ENCODE peak calls at places on chromosome 6, in ten cellular contexts. C is HFFc6; X is activated CD4-positive, alpha-beta T cell treated with anti-CD3 and anti-CD28 coated beads, Interleukin-2, amount 50 U/mL, for 48 hours; Q is HFF-Myc; R is mucosa of gallbladder; W is H1; Z is pancreas; J is stimulated activated CD4-positive, alpha-beta T cell treated with anti-CD3 and anti-CD28 coated beads, Interleukin-12 subunit alpha, Interleukin-12 subunit beta, amount 100 ng/mL, for 4 hours; Y is testis; B is astrocyte of the spinal cord. V is an unnamed sample.

GRCh38 chr6:145813285-145814034 is 1.1 kb downstream of the FBXO30 start:
- DNase-seq in C (peak), X (no peak), Q (no peak), R (no peak), W (no peak), Z (no peak), J (no peak), Y (no peak), B (peak), V (no peak)

GRCh38 chr6:168124921-168125320 is 45.9 kb upstream of the FRMD1 start:
- DNase-seq in C (no peak), X (no peak), Q (no peak), R (peak), W (no peak), Z (no peak), J (no peak), Y (peak), B (no peak), V (no peak)

GRCh38 chr6:34237722-34238506 is 1.2 kb downstream of the HMGA1 start:
- DNase-seq in C (no peak), X (peak), Q (no peak), R (no peak), W (no peak), Z (peak), J (peak), Y (no peak), B (peak), V (no peak)

GRCh38 chr6:96940322-96940721 is 15.8 kb downstream of the KLHL32 start:
- DNase-seq in C (peak), X (no peak), Q (no peak), R (no peak), W (no peak), Z (no peak), J (no peak), Y (no peak), B (no peak), V (no peak)

GRCh38 chr6:41477572-41477971 is 68.6 kb upstream of the FOXP4 start:
- DNase-seq in C (no peak), X (no peak), Q (no peak), R (no peak), W (no peak), Z (no peak), J (no peak), Y (no peak), B (no peak), V (no peak)

GRCh38 chr6:39137235-39137634 is 22.2 kb upstream of the SAYSD1 start:
- DNase-seq in C (no peak), X (peak), Q (peak), R (peak), W (no peak), Z (no peak), J (peak), Y (peak), B (peak), V (peak)

GRCh38 chr6:2973656-2974055 is 2.3 kb upstream of the SERPINB6 start:
- DNase-seq in C (no peak), X (no peak), Q (peak), R (no peak), W (no peak), Z (no peak), J (no peak), Y (no peak), B (no peak), V (no peak)

GRCh38 chr6:133300896-133301295 is 59.7 kb downstream of the EYA4 start:
- DNase-seq in C (no peak), X (no peak), Q (no peak), R (no peak), W (no peak), Z (no peak), J (no peak), Y (no peak), B (no peak), V (no peak)

GRCh38 chr6:168181776-168182765 is 103.1 kb upstream of the FRMD1 start:
- DNase-seq in C (no peak), X (no peak), Q (no peak), R (no peak), W (no peak), Z (no peak), J (no peak), Y (no peak), B (no peak), V (no peak)

GRCh38 chr6:47057830-47058540 is 15.9 kb upstream of the ADGRF1 start:
- DNase-seq in C (peak), X (no peak), Q (no peak), R (no peak), W (no peak), Z (no peak), J (no peak), Y (no peak), B (peak), V (no peak)

GRCh38 chr6:132812756-132813172 is 1.6 kb upstream of the RPS12 start:
- DNase-seq in C (no peak), X (peak), Q (no peak), R (no peak), W (no peak), Z (no peak), J (no peak), Y (no peak), B (no peak), V (no peak)

GRCh38 chr6:72820906-72821305 is 199.0 kb downstream of the KCNQ5 start:
- DNase-seq in C (no peak), X (no peak), Q (no peak), R (no peak), W (no peak), Z (no peak), J (no peak), Y (no peak), B (no peak), V (no peak)

GRCh38 chr6:1724616-1725015 is 114.9 kb downstream of the FOXC1 start:
- DNase-seq in C (no peak), X (no peak), Q (no peak), R (peak), W (no peak), Z (no peak), J (no peak), Y (no peak), B (no peak), V (no peak)

GRCh38 chr6:31586596-31586995 is 519 bp downstream of the LST1 start:
- DNase-seq in C (no peak), X (no peak), Q (no peak), R (no peak), W (no peak), Z (no peak), J (no peak), Y (no peak), B (no peak), V (no peak)

GRCh38 chr6:1082040-1082935 is 229.6 kb upstream of the FOXQ1 start:
- DNase-seq in C (peak), X (no peak), Q (peak), R (no peak), W (no peak), Z (no peak), J (no peak), Y (no peak), B (no peak), V (no peak)

GRCh38 chr6:72974276-72974675 is 251.0 kb downstream of the KHDC1L start:
- DNase-seq in C (no peak), X (no peak), Q (no peak), R (no peak), W (no peak), Z (no peak), J (no peak), Y (no peak), B (no peak), V (no peak)

GRCh38 chr6:12298017-12298958 is 8.1 kb downstream of the EDN1 start:
- DNase-seq in C (no peak), X (no peak), Q (no peak), R (no peak), W (no peak), Z (no peak), J (no peak), Y (no peak), B (no peak), V (no peak)

GRCh38 chr6:125832396-125832795 is 41.6 kb downstream of the NCOA7 start:
- DNase-seq in C (no peak), X (no peak), Q (no peak), R (no peak), W (no peak), Z (no peak), J (no peak), Y (no peak), B (no peak), V (no peak)

GRCh38 chr6:13908955-13909381 is 15.8 kb upstream of the RNF182 start:
- DNase-seq in C (peak), X (peak), Q (peak), R (peak), W (no peak), Z (peak), J (no peak), Y (peak), B (peak), V (no peak)